ENCODE peak calls at places on chromosomes 12 and 14, in nine cellular contexts. One of them, this sample, is unnamed. For H3K4me1, the result is how much of the 10 kb centered on the place peaks cover.

GRCh38 chr12:90794212-90794611 is 160.8 kb downstream of the CCER1 start:
- DNase-seq in CD8-positive, alpha-beta T cell: no peak
- DNase-seq in vagina: no peak
- DNase-seq in heart right ventricle: no peak
- DNase-seq in mammary epithelial cell: no peak
- DNase-seq in adrenal gland: no peak
- DNase-seq in keratinocyte: no peak
- DNase-seq in lower lobe of right lung: no peak
- DNase-seq in neural progenitor cell: no peak
- DNase-seq in this sample: no peak

GRCh38 chr12:46693034-46693433 is 132.8 kb downstream of the SLC38A4 start:
- DNase-seq in neural progenitor cell: no peak
- DNase-seq in vagina: no peak
- DNase-seq in mammary epithelial cell: no peak
- DNase-seq in heart right ventricle: no peak
- DNase-seq in adrenal gland: no peak
- DNase-seq in CD8-positive, alpha-beta T cell: no peak
- DNase-seq in keratinocyte: no peak
- DNase-seq in lower lobe of right lung: no peak
- DNase-seq in this sample: no peak

GRCh38 chr12:51281202-51281924 is 11.1 kb upstream of the SMAGP start:
- DNase-seq in mammary epithelial cell: peak
- DNase-seq in heart right ventricle: no peak
- DNase-seq in lower lobe of right lung: no peak
- DNase-seq in neural progenitor cell: no peak
- DNase-seq in CD8-positive, alpha-beta T cell: no peak
- DNase-seq in adrenal gland: no peak
- DNase-seq in vagina: no peak
- DNase-seq in keratinocyte: no peak
- DNase-seq in this sample: no peak

GRCh38 chr12:913919-914718 is 35.4 kb downstream of the RAD52 start:
- DNase-seq in keratinocyte: peak
- DNase-seq in CD8-positive, alpha-beta T cell: no peak
- DNase-seq in mammary epithelial cell: peak
- DNase-seq in lower lobe of right lung: no peak
- DNase-seq in adrenal gland: no peak
- DNase-seq in neural progenitor cell: no peak
- DNase-seq in vagina: no peak
- DNase-seq in heart right ventricle: no peak
- DNase-seq in this sample: no peak

GRCh38 chr12:117214797-117215196 is 24.5 kb upstream of the FBXO21 start:
- DNase-seq in vagina: no peak
- DNase-seq in mammary epithelial cell: no peak
- DNase-seq in adrenal gland: no peak
- DNase-seq in neural progenitor cell: no peak
- DNase-seq in lower lobe of right lung: no peak
- DNase-seq in CD8-positive, alpha-beta T cell: no peak
- DNase-seq in keratinocyte: no peak
- DNase-seq in heart right ventricle: no peak
- DNase-seq in this sample: no peak

GRCh38 chr12:131863711-131864396 is 30.6 kb upstream of the ULK1 start:
- DNase-seq in heart right ventricle: no peak
- DNase-seq in vagina: no peak
- DNase-seq in mammary epithelial cell: no peak
- DNase-seq in keratinocyte: no peak
- DNase-seq in lower lobe of right lung: no peak
- DNase-seq in adrenal gland: no peak
- DNase-seq in neural progenitor cell: no peak
- DNase-seq in CD8-positive, alpha-beta T cell: no peak
- DNase-seq in this sample: no peak

GRCh38 chr14:67680121-67680602 is 5.7 kb upstream of the VTI1B start:
- DNase-seq in CD8-positive, alpha-beta T cell: no peak
- DNase-seq in heart right ventricle: no peak
- DNase-seq in adrenal gland: no peak
- DNase-seq in neural progenitor cell: no peak
- DNase-seq in lower lobe of right lung: no peak
- DNase-seq in mammary epithelial cell: peak
- DNase-seq in keratinocyte: no peak
- DNase-seq in vagina: no peak
- DNase-seq in this sample: no peak

GRCh38 chr14:34873591-34874385 is 1.4 kb downstream of the BAZ1A start:
- DNase-seq in CD8-positive, alpha-beta T cell: peak
- DNase-seq in keratinocyte: no peak
- DNase-seq in lower lobe of right lung: peak
- DNase-seq in adrenal gland: peak
- DNase-seq in mammary epithelial cell: peak
- DNase-seq in heart right ventricle: peak
- DNase-seq in vagina: no peak
- DNase-seq in neural progenitor cell: peak
- DNase-seq in this sample: peak

GRCh38 chr14:36517242-36518030 is 2.6 kb downstream of the NKX2-1 start:
- DNase-seq in adrenal gland: no peak
- DNase-seq in keratinocyte: no peak
- DNase-seq in vagina: no peak
- DNase-seq in neural progenitor cell: peak
- DNase-seq in mammary epithelial cell: no peak
- DNase-seq in CD8-positive, alpha-beta T cell: no peak
- DNase-seq in heart right ventricle: no peak
- DNase-seq in lower lobe of right lung: peak
- DNase-seq in this sample: no peak

GRCh38 chr14:54784060-54784459 is 118.6 kb downstream of the GCH1 start:
- DNase-seq in keratinocyte: no peak
- DNase-seq in CD8-positive, alpha-beta T cell: no peak
- DNase-seq in neural progenitor cell: no peak
- DNase-seq in lower lobe of right lung: no peak
- DNase-seq in heart right ventricle: peak
- DNase-seq in adrenal gland: no peak
- DNase-seq in vagina: no peak
- DNase-seq in mammary epithelial cell: no peak
- DNase-seq in this sample: no peak

GRCh38 chr14:67738740-67739504 is 37.2 kb downstream of the RDH12 start:
- DNase-seq in heart right ventricle: peak
- DNase-seq in mammary epithelial cell: peak
- DNase-seq in lower lobe of right lung: no peak
- DNase-seq in keratinocyte: peak
- DNase-seq in neural progenitor cell: no peak
- DNase-seq in CD8-positive, alpha-beta T cell: no peak
- DNase-seq in vagina: no peak
- DNase-seq in adrenal gland: peak
- DNase-seq in this sample: peak

GRCh38 chr12:32419520-32419960 is 20.2 kb downstream of the FGD4 start:
- DNase-seq in vagina: no peak
- DNase-seq in neural progenitor cell: no peak
- DNase-seq in adrenal gland: no peak
- DNase-seq in CD8-positive, alpha-beta T cell: no peak
- DNase-seq in lower lobe of right lung: peak
- DNase-seq in keratinocyte: no peak
- DNase-seq in mammary epithelial cell: peak
- DNase-seq in heart right ventricle: no peak
- DNase-seq in this sample: no peak

GRCh38 chr14:105839425-105840265 is 313.3 kb downstream of the TMEM121 start:
- DNase-seq in lower lobe of right lung: no peak
- DNase-seq in adrenal gland: no peak
- DNase-seq in vagina: no peak
- DNase-seq in keratinocyte: no peak
- DNase-seq in mammary epithelial cell: no peak
- DNase-seq in CD8-positive, alpha-beta T cell: no peak
- DNase-seq in heart right ventricle: no peak
- DNase-seq in neural progenitor cell: no peak
- DNase-seq in this sample: no peak

GRCh38 chr14:94907626-94908261 is 137.8 kb upstream of the GSC start:
- DNase-seq in vagina: no peak
- DNase-seq in adrenal gland: no peak
- DNase-seq in neural progenitor cell: no peak
- DNase-seq in keratinocyte: no peak
- DNase-seq in CD8-positive, alpha-beta T cell: no peak
- DNase-seq in lower lobe of right lung: no peak
- DNase-seq in mammary epithelial cell: no peak
- DNase-seq in heart right ventricle: peak
- DNase-seq in this sample: no peak

GRCh38 chr12:50923361-50924130 is 28.8 kb upstream of the HIGD1C start:
- DNase-seq in mammary epithelial cell: no peak
- DNase-seq in neural progenitor cell: no peak
- DNase-seq in keratinocyte: no peak
- DNase-seq in lower lobe of right lung: no peak
- DNase-seq in adrenal gland: no peak
- DNase-seq in vagina: no peak
- DNase-seq in heart right ventricle: no peak
- DNase-seq in CD8-positive, alpha-beta T cell: no peak
- DNase-seq in this sample: no peak

GRCh38 chr12:6563448-6564050 is 4.5 kb downstream of the NOP2 start:
- DNase-seq in adrenal gland: no peak
- DNase-seq in lower lobe of right lung: peak
- DNase-seq in neural progenitor cell: peak
- DNase-seq in vagina: no peak
- DNase-seq in keratinocyte: no peak
- DNase-seq in heart right ventricle: no peak
- DNase-seq in CD8-positive, alpha-beta T cell: peak
- DNase-seq in mammary epithelial cell: peak
- DNase-seq in this sample: peak

GRCh38 chr14:61511558-61511924 is 183.8 kb upstream of the HIF1A start:
- DNase-seq in vagina: no peak
- DNase-seq in heart right ventricle: no peak
- DNase-seq in mammary epithelial cell: peak
- DNase-seq in neural progenitor cell: no peak
- DNase-seq in keratinocyte: no peak
- DNase-seq in CD8-positive, alpha-beta T cell: no peak
- DNase-seq in adrenal gland: peak
- DNase-seq in lower lobe of right lung: peak
- DNase-seq in this sample: no peak

GRCh38 chr14:23121401-23121800 is 2.3 kb upstream of the CEBPE start:
- DNase-seq in mammary epithelial cell: no peak
- DNase-seq in heart right ventricle: peak
- DNase-seq in neural progenitor cell: peak
- DNase-seq in vagina: no peak
- DNase-seq in adrenal gland: peak
- DNase-seq in lower lobe of right lung: no peak
- DNase-seq in keratinocyte: no peak
- DNase-seq in CD8-positive, alpha-beta T cell: no peak
- DNase-seq in this sample: no peak

GRCh38 chr12:25960176-25960575 is 1.7 kb downstream of the RASSF8 start:
- DNase-seq in neural progenitor cell: peak
- DNase-seq in heart right ventricle: peak
- DNase-seq in mammary epithelial cell: peak
- DNase-seq in lower lobe of right lung: no peak
- DNase-seq in adrenal gland: peak
- DNase-seq in vagina: no peak
- DNase-seq in CD8-positive, alpha-beta T cell: no peak
- DNase-seq in keratinocyte: no peak
- DNase-seq in this sample: no peak

GRCh38 chr12:25958254-25959068 is at the start of gene RASSF8:
- DNase-seq in heart right ventricle: peak
- DNase-seq in lower lobe of right lung: peak
- DNase-seq in adrenal gland: peak
- DNase-seq in keratinocyte: no peak
- DNase-seq in neural progenitor cell: peak
- DNase-seq in vagina: no peak
- DNase-seq in mammary epithelial cell: peak
- DNase-seq in CD8-positive, alpha-beta T cell: no peak
- DNase-seq in this sample: peak

GRCh38 chr12:25959069-25959961 is 833 bp downstream of the RASSF8 start:
- DNase-seq in vagina: no peak
- DNase-seq in mammary epithelial cell: peak
- DNase-seq in keratinocyte: no peak
- DNase-seq in lower lobe of right lung: peak
- DNase-seq in heart right ventricle: peak
- DNase-seq in CD8-positive, alpha-beta T cell: no peak
- DNase-seq in neural progenitor cell: peak
- DNase-seq in adrenal gland: peak
- DNase-seq in this sample: peak

GRCh38 chr12:25962932-25963525 is 4.5 kb downstream of the RASSF8 start:
- DNase-seq in lower lobe of right lung: no peak
- DNase-seq in CD8-positive, alpha-beta T cell: no peak
- DNase-seq in keratinocyte: no peak
- DNase-seq in mammary epithelial cell: no peak
- DNase-seq in adrenal gland: no peak
- DNase-seq in vagina: no peak
- DNase-seq in heart right ventricle: no peak
- DNase-seq in neural progenitor cell: no peak
- DNase-seq in this sample: no peak

GRCh38 chr12:25960926-25961325 is 2.4 kb downstream of the RASSF8 start:
- DNase-seq in heart right ventricle: no peak
- DNase-seq in CD8-positive, alpha-beta T cell: no peak
- DNase-seq in adrenal gland: no peak
- DNase-seq in neural progenitor cell: no peak
- DNase-seq in vagina: no peak
- DNase-seq in keratinocyte: no peak
- DNase-seq in mammary epithelial cell: no peak
- DNase-seq in lower lobe of right lung: no peak
- DNase-seq in this sample: no peak
- H3K4me1 ChIP-seq in heart right ventricle: under half
- H3K4me1 ChIP-seq in CD8-positive, alpha-beta T cell: under half
- H3K4me1 ChIP-seq in adrenal gland: under half
- H3K4me1 ChIP-seq in neural progenitor cell: under half
- H3K4me1 ChIP-seq in vagina: under half
- H3K4me1 ChIP-seq in keratinocyte: under half
- H3K4me1 ChIP-seq in mammary epithelial cell: under half
- H3K4me1 ChIP-seq in lower lobe of right lung: under half
- H3K4me1 ChIP-seq in this sample: under half

GRCh38 chr14:57962293-57962996 is 96.6 kb upstream of the SLC35F4 start:
- DNase-seq in lower lobe of right lung: no peak
- DNase-seq in adrenal gland: no peak
- DNase-seq in mammary epithelial cell: no peak
- DNase-seq in heart right ventricle: no peak
- DNase-seq in keratinocyte: no peak
- DNase-seq in neural progenitor cell: peak
- DNase-seq in vagina: no peak
- DNase-seq in CD8-positive, alpha-beta T cell: no peak
- DNase-seq in this sample: no peak
- TF ChIP-seq CTCF in lower lobe of right lung: no peak
- TF ChIP-seq CTCF in adrenal gland: no peak
- TF ChIP-seq CTCF in mammary epithelial cell: no peak
- TF ChIP-seq CTCF in heart right ventricle: no peak
- TF ChIP-seq CTCF in keratinocyte: no peak
- TF ChIP-seq CTCF in neural progenitor cell: peak
- TF ChIP-seq CTCF in vagina: no peak
- TF ChIP-seq CTCF in CD8-positive, alpha-beta T cell: no peak
- TF ChIP-seq CTCF in this sample: no peak

DNA sequence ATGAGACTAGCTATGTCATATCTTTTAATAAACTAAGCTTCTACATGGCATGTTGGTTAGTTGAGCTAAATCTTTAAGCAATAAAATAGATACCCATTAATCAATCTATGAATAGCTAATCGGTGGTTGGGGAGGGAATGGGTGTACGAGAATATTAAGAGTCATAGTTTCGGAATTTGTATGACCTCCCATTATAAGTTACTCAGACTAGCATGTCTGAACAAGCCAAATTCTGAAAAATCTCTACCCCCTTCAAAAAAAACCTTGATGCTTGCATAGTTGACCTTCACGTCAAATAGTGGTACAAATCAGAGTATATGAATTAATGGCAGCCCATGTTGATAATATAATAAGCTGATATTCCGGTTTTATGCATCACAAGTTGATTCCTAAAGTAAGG is 60.0 kb downstream of the PLEKHG7 start:
- DNase-seq in adrenal gland: no peak
- DNase-seq in keratinocyte: peak
- DNase-seq in neural progenitor cell: no peak
- DNase-seq in vagina: no peak
- DNase-seq in CD8-positive, alpha-beta T cell: no peak
- DNase-seq in mammary epithelial cell: peak
- DNase-seq in heart right ventricle: no peak
- DNase-seq in lower lobe of right lung: no peak
- DNase-seq in this sample: no peak
- H3K4me1 ChIP-seq in adrenal gland: under half
- H3K4me1 ChIP-seq in keratinocyte: under half
- H3K4me1 ChIP-seq in neural progenitor cell: under half
- H3K4me1 ChIP-seq in vagina: under half
- H3K4me1 ChIP-seq in CD8-positive, alpha-beta T cell: under half
- H3K4me1 ChIP-seq in mammary epithelial cell: under half
- H3K4me1 ChIP-seq in heart right ventricle: under half
- H3K4me1 ChIP-seq in lower lobe of right lung: under half
- H3K4me1 ChIP-seq in this sample: under half

GRCh38 chr12:48037267-48037915 is 33.1 kb upstream of the COL2A1 start:
- DNase-seq in mammary epithelial cell: no peak
- DNase-seq in vagina: no peak
- DNase-seq in heart right ventricle: no peak
- DNase-seq in keratinocyte: no peak
- DNase-seq in adrenal gland: no peak
- DNase-seq in neural progenitor cell: peak
- DNase-seq in lower lobe of right lung: no peak
- DNase-seq in CD8-positive, alpha-beta T cell: no peak
- DNase-seq in this sample: peak
- TF ChIP-seq CTCF in mammary epithelial cell: no peak
- TF ChIP-seq CTCF in vagina: no peak
- TF ChIP-seq CTCF in heart right ventricle: no peak
- TF ChIP-seq CTCF in keratinocyte: no peak
- TF ChIP-seq CTCF in adrenal gland: no peak
- TF ChIP-seq CTCF in neural progenitor cell: peak
- TF ChIP-seq CTCF in lower lobe of right lung: no peak
- TF ChIP-seq CTCF in CD8-positive, alpha-beta T cell: no peak
- TF ChIP-seq CTCF in this sample: no peak

This sample was measured in Caco-2.